ENCODE peak calls at places on chromosomes 5 and 9, in five cellular contexts. K is SK-N-SH, O is GM12892, C is HepG2, I is suprapubic skin. Q is an unnamed sample.

GRCh38 chr5:132383984-132384383 is 14.5 kb downstream of the SLC22A5 start:
- DNase-seq in K (no peak), O (no peak), C (no peak), I (no peak), Q (no peak)

GRCh38 chr5:67015577-67016290 is 180.9 kb downstream of the CD180 start:
- DNase-seq in K (no peak), O (no peak), C (no peak), I (no peak), Q (no peak)

GRCh38 chr9:117917873-117918272 is 213.7 kb downstream of the TLR4 start:
- DNase-seq in K (no peak), O (no peak), C (no peak), I (no peak), Q (no peak)

GRCh38 chr9:35960029-35960655 is 2.2 kb upstream of the OR2S2 start:
- DNase-seq in K (no peak), O (no peak), C (no peak), I (no peak), Q (no peak)

GRCh38 chr9:133849076-133849670 is 111.0 kb upstream of the SARDH start:
- DNase-seq in K (no peak), O (no peak), C (no peak), I (no peak), Q (no peak)

GRCh38 chr5:99032234-99033013 is 103.6 kb upstream of the CHD1 start:
- DNase-seq in K (peak; percentile 46), O (no peak), C (peak; percentile 74), I (no peak), Q (peak; percentile 51)

GRCh38 chr9:4442806-4443205 is 47.5 kb upstream of the SLC1A1 start:
- DNase-seq in K (no peak), O (no peak), C (no peak), I (no peak), Q (no peak)

GRCh38 chr9:4973246-4973645 is 11.8 kb upstream of the JAK2 start:
- DNase-seq in K (no peak), O (no peak), C (no peak), I (no peak), Q (no peak)

GRCh38 chr9:29514862-29515261 is 1941.6 kb upstream of the C9orf72 start:
- DNase-seq in K (no peak), O (no peak), C (no peak), I (peak; percentile 63), Q (no peak)

GRCh38 chr5:65987982-65988381 is 61.6 kb downstream of the ERBIN start:
- DNase-seq in K (no peak), O (no peak), C (no peak), I (no peak), Q (no peak)

GRCh38 chr5:35990524-35990923 is 666 bp downstream of the UGT3A1 start:
- DNase-seq in K (no peak), O (no peak), C (no peak), I (no peak), Q (no peak)

GRCh38 chr9:137006116-137007003 is 10.0 kb upstream of the CLIC3 start:
- DNase-seq in K (no peak), O (no peak), C (no peak), I (no peak), Q (no peak)

GRCh38 chr9:93166699-93167098 is 17.2 kb upstream of the WNK2 start:
- DNase-seq in K (no peak), O (no peak), C (no peak), I (no peak), Q (no peak)

GRCh38 chr9:125747765-125748510 is 765 bp downstream of the PBX3 start:
- DNase-seq in K (peak; percentile 61), O (peak; percentile 31), C (no peak), I (no peak), Q (peak; percentile 27)

GRCh38 chr5:132421442-132421841 is 51.9 kb downstream of the SLC22A5 start:
- DNase-seq in K (no peak), O (no peak), C (no peak), I (no peak), Q (no peak)

GRCh38 chr9:80448996-80449395 is 877.2 kb downstream of the TLE4 start:
- DNase-seq in K (no peak), O (no peak), C (no peak), I (no peak), Q (no peak)

GRCh38 chr9:6055213-6055612 is 39.8 kb upstream of the RANBP6 start:
- DNase-seq in K (no peak), O (no peak), C (peak; percentile 66), I (no peak), Q (peak; percentile 79)

GRCh38 chr9:112753725-112754124 is 3.2 kb downstream of the SNX30 start:
- DNase-seq in K (no peak), O (no peak), C (no peak), I (no peak), Q (no peak)

GRCh38 chr9:89486681-89487080 is 11.2 kb downstream of the SEMA4D start:
- DNase-seq in K (no peak), O (no peak), C (no peak), I (no peak), Q (no peak)

GRCh38 chr5:151245820-151246219 is 7.2 kb upstream of the GM2A start:
- DNase-seq in K (no peak), O (no peak), C (no peak), I (no peak), Q (no peak)

GRCh38 chr5:151249280-151249679 is 3.7 kb upstream of the GM2A start:
- DNase-seq in K (no peak), O (no peak), C (no peak), I (no peak), Q (no peak)

GRCh38 chr5:151251001-151251551 is 1.9 kb upstream of the GM2A start:
- DNase-seq in K (no peak), O (no peak), C (peak; percentile 93), I (no peak), Q (no peak)

GRCh38 chr5:151250346-151251000 is 2.5 kb upstream of the GM2A start:
- DNase-seq in K (no peak), O (no peak), C (peak; percentile 43), I (no peak), Q (no peak)

DNA sequence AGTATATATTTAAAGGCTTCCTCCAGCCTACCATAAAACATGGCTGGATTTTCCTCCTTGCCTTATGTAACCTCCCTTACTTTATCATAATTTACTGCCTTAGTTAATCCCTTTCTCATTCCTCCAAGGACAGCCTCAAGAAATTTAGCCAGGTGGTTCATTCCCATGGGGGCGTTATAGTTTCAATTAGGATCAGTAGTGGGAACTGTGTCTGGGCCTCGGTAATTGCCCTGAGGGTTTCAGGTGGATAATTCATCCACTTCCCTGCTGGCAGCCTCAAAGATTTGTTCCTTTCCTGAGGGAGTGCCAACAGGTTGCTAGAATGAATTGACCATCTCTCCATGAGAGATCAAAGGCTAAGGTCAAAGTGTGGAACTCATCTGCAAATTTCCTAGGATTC is 4.3 kb upstream of the GM2A start:
- DNase-seq in K (no peak), O (no peak), C (no peak), I (no peak), Q (no peak)
- TF ChIP-seq POLR2AphosphoS5 in K (no peak), O (no peak), C (peak; percentile 34), I (no peak), Q (no peak)

GRCh38 chr5:171999877-172000276 is 6.6 kb downstream of the FBXW11 start:
- DNase-seq in K (no peak), O (no peak), C (no peak), I (no peak), Q (no peak)
- TF ChIP-seq POLR2AphosphoS5 in K (no peak), O (no peak), C (no peak), I (no peak), Q (peak; percentile 30)

GRCh38 chr5:140348104-140348503 is 1.7 kb upstream of the HBEGF start:
- DNase-seq in K (no peak), O (no peak), C (no peak), I (no peak), Q (peak; percentile 42)
- TF ChIP-seq POLR2AphosphoS5 in K (no peak), O (no peak), C (no peak), I (no peak), Q (peak; percentile 36)

DNA sequence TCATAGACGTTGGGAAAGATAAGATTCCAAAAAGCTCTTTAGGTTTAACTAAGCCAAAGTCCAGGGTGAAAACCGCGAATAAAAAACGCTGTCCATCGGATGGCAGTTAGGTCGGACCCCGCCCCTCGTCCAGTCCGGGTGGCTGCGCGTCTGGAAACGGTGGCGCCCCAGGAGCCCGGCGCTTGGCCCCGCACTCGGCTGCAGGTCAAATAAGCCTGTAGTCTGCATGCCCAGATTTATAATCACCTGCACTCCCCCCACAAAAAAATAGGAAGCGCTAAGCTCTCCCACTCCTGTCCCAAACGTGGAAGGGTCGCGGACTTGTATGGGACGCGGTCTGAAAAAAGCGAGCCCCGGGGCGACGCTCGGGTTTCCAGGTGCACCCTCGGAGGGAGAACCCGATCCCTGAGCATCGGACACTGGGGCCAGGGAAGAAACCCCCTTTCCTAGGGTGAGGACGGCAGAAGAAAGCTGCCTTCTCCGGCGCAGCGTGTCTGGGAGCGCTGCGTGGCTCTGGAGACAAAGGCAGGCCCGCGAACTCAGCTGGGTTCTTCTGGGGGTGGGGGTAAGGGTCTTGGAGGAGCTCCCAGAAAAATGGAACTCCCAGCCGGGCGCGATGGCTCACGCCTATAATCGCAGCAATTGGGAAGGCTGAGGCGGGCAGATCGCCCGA is 923 bp upstream of the ZBTB5 start:
- DNase-seq in K (peak; percentile 66), O (peak; percentile 29), C (peak; percentile 25), I (peak; percentile 86), Q (peak; percentile 43)
- TF ChIP-seq POLR2AphosphoS5 in K (no peak), O (peak; percentile 72), C (no peak), I (no peak), Q (no peak)

DNA sequence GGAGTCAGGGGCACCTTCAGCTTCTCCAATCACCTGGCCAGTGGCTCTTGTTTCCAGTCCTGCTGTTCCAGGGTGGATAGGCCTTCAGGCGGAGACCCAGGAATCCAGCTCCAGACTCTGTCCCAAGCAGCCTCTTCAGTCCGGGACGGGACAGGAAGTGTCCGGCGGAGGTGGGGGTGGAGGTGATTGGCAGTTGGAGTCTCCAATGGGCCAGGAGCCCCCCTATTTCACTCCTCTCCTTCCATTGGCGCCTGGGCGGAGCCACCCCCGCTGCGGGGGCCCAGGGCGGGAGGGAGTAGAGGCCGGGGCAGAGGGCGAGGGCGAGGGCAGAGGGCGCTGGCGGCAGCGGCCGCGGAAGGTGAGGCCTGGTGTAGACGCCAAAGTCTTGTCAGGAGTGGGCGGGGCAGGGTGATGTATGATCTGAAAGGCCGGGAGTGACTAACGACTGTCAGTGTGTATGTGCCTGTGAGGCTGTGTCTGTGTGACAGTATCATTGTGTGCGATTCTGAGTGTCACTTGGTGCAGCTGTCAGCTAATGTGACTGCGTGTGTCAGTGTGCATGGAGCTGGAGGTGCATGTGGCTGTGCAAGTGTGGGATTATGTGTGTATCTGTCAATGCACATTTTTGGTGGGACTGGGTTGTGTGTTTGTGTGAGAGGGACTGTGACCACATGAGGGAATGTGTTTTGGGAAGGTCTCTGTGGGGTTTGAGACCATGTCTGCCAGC is at the start of gene IL11RA:
- DNase-seq in K (no peak), O (no peak), C (peak; percentile 92), I (peak; percentile 94), Q (peak; percentile 80)
- TF ChIP-seq POLR2AphosphoS5 in K (no peak), O (peak; percentile 40), C (peak; percentile 91), I (peak; percentile 25), Q (peak; percentile 73)

GRCh38 chr9:27473135-27473534 is 51.0 kb upstream of the IFNK start:
- DNase-seq in K (peak; percentile 16), O (no peak), C (no peak), I (peak; percentile 82), Q (no peak)
- TF ChIP-seq POLR2AphosphoS5 in K (no peak), O (no peak), C (no peak), I (peak; percentile 30), Q (no peak)

Q was measured in prostate gland.